ENCODE peak calls at places on chromosomes 3 and 15, in nine cellular contexts. D, H, U, N, F, M, I, X and L are unnamed samples.

GRCh38 chr3:151305778-151306157 is 10.9 kb downstream of the GPR87 start:
- DNase-seq in D (no peak), H (no peak), U (no peak), N (peak), F (no peak), M (no peak), I (no peak), X (no peak), L (peak)

GRCh38 chr3:9422712-9423424 is 25.5 kb downstream of the SETD5 start:
- DNase-seq in D (peak), H (peak), U (peak), N (peak), F (peak), M (peak), I (peak), X (peak), L (peak)

GRCh38 chr3:117473981-117474563 is 764.5 kb downstream of the TUSC7 start:
- DNase-seq in D (no peak), H (no peak), U (no peak), N (no peak), F (no peak), M (no peak), I (no peak), X (no peak), L (no peak)

GRCh38 chr15:65927545-65927944 is 58.3 kb downstream of the RAB11A start:
- DNase-seq in D (no peak), H (no peak), U (no peak), N (no peak), F (no peak), M (no peak), I (no peak), X (no peak), L (no peak)

GRCh38 chr3:27431116-27431515 is 53.1 kb downstream of the SLC4A7 start:
- DNase-seq in D (peak), H (peak), U (peak), N (no peak), F (peak), M (no peak), I (peak), X (no peak), L (peak)

GRCh38 chr3:151282921-151283320 is 4.6 kb upstream of the P2RY14 start:
- DNase-seq in D (peak), H (no peak), U (no peak), N (no peak), F (peak), M (no peak), I (peak), X (no peak), L (peak)

GRCh38 chr3:48039487-48040190 is 23.4 kb upstream of the MAP4 start:
- DNase-seq in D (peak), H (no peak), U (no peak), N (no peak), F (peak), M (no peak), I (peak), X (no peak), L (peak)

GRCh38 chr15:85142324-85142723 is 160.7 kb downstream of the PDE8A start:
- DNase-seq in D (peak), H (no peak), U (peak), N (no peak), F (peak), M (no peak), I (no peak), X (no peak), L (peak)

GRCh38 chr15:90931737-90932659 is at the start of gene HDDC3:
- DNase-seq in D (peak), H (no peak), U (no peak), N (peak), F (peak), M (peak), I (no peak), X (peak), L (peak)

GRCh38 chr3:98750520-98750919 is 12.6 kb upstream of the ST3GAL6 start:
- DNase-seq in D (no peak), H (no peak), U (no peak), N (no peak), F (no peak), M (no peak), I (no peak), X (no peak), L (no peak)

GRCh38 chr3:11074441-11074840 is 79.9 kb upstream of the HRH1 start:
- DNase-seq in D (no peak), H (no peak), U (no peak), N (no peak), F (no peak), M (no peak), I (no peak), X (no peak), L (no peak)

GRCh38 chr3:81967362-81967761 is 205.9 kb upstream of the GBE1 start:
- DNase-seq in D (no peak), H (no peak), U (no peak), N (no peak), F (no peak), M (no peak), I (no peak), X (no peak), L (no peak)

GRCh38 chr15:58475573-58476524 is 44.1 kb downstream of the LIPC start:
- DNase-seq in D (peak), H (peak), U (peak), N (no peak), F (peak), M (no peak), I (no peak), X (no peak), L (peak)

GRCh38 chr15:58040117-58040516 is 25.4 kb downstream of the ALDH1A2 start:
- DNase-seq in D (no peak), H (no peak), U (no peak), N (no peak), F (no peak), M (no peak), I (no peak), X (no peak), L (no peak)

GRCh38 chr15:73264881-73265280 is 103.9 kb downstream of the HCN4 start:
- DNase-seq in D (no peak), H (no peak), U (no peak), N (no peak), F (no peak), M (no peak), I (no peak), X (no peak), L (no peak)

GRCh38 chr3:136068708-136069107 is 103.2 kb downstream of the PPP2R3A start:
- DNase-seq in D (no peak), H (peak), U (peak), N (no peak), F (no peak), M (no peak), I (no peak), X (no peak), L (no peak)

GRCh38 chr3:188266581-188267274 is 112.8 kb downstream of the LPP start:
- DNase-seq in D (peak), H (peak), U (no peak), N (no peak), F (peak), M (no peak), I (no peak), X (peak), L (no peak)

GRCh38 chr3:138945646-138946553 is 1.0 kb downstream of the FOXL2 start:
- DNase-seq in D (peak), H (no peak), U (no peak), N (no peak), F (no peak), M (no peak), I (no peak), X (no peak), L (no peak)

GRCh38 chr15:63551400-63551799 is 45.8 kb upstream of the FBXL22 start:
- DNase-seq in D (peak), H (no peak), U (no peak), N (no peak), F (peak), M (no peak), I (no peak), X (no peak), L (no peak)

GRCh38 chr3:127159547-127159946 is 33.4 kb upstream of the PRR23E start:
- DNase-seq in D (no peak), H (no peak), U (no peak), N (no peak), F (no peak), M (no peak), I (no peak), X (peak), L (no peak)

GRCh38 chr3:56761887-56762605 is 39.7 kb downstream of the ARHGEF3 start:
- DNase-seq in D (peak), H (no peak), U (no peak), N (no peak), F (peak), M (no peak), I (no peak), X (no peak), L (no peak)

GRCh38 chr15:64536244-64536836 is 76.0 kb downstream of the ZNF609 start:
- DNase-seq in D (peak), H (peak), U (peak), N (no peak), F (peak), M (no peak), I (peak), X (no peak), L (peak)

GRCh38 chr3:194766845-194767244 is 81.2 kb downstream of the FAM43A start:
- DNase-seq in D (no peak), H (no peak), U (no peak), N (no peak), F (no peak), M (no peak), I (no peak), X (no peak), L (no peak)

GRCh38 chr3:45223889-45224730 is 2.0 kb downstream of the TMEM158 start:
- DNase-seq in D (peak), H (no peak), U (no peak), N (no peak), F (peak), M (no peak), I (no peak), X (no peak), L (no peak)

GRCh38 chr3:194718069-194718468 is 32.4 kb downstream of the FAM43A start:
- DNase-seq in D (no peak), H (no peak), U (no peak), N (no peak), F (no peak), M (no peak), I (no peak), X (no peak), L (no peak)

GRCh38 chr3:66317750-66318366 is 97.1 kb downstream of the SLC25A26 start:
- DNase-seq in D (no peak), H (no peak), U (no peak), N (no peak), F (no peak), M (no peak), I (no peak), X (no peak), L (no peak)

GRCh38 chr3:186239321-186239720 is 122.7 kb downstream of the DGKG start:
- DNase-seq in D (peak), H (no peak), U (no peak), N (no peak), F (no peak), M (no peak), I (no peak), X (no peak), L (no peak)

GRCh38 chr3:149277338-149277813 is 55.7 kb upstream of the CP start:
- DNase-seq in D (peak), H (no peak), U (peak), N (no peak), F (peak), M (no peak), I (peak), X (no peak), L (peak)

GRCh38 chr3:8741581-8742355 is 8.2 kb downstream of the CAV3 start:
- DNase-seq in D (peak), H (no peak), U (no peak), N (no peak), F (peak), M (no peak), I (peak), X (no peak), L (peak)

GRCh38 chr3:37024092-37024491 is 30.8 kb downstream of the MLH1 start:
- DNase-seq in D (peak), H (no peak), U (no peak), N (no peak), F (peak), M (no peak), I (no peak), X (no peak), L (no peak)

GRCh38 chr3:43764471-43764870 is 73.7 kb downstream of the ABHD5 start:
- DNase-seq in D (no peak), H (no peak), U (no peak), N (no peak), F (no peak), M (no peak), I (no peak), X (no peak), L (no peak)

GRCh38 chr3:100102757-100103156 is 11.5 kb downstream of the FILIP1L start:
- DNase-seq in D (no peak), H (no peak), U (no peak), N (no peak), F (no peak), M (no peak), I (no peak), X (no peak), L (no peak)

GRCh38 chr3:100105536-100105935 is 8.8 kb downstream of the FILIP1L start:
- DNase-seq in D (no peak), H (no peak), U (no peak), N (no peak), F (no peak), M (no peak), I (no peak), X (no peak), L (no peak)

GRCh38 chr3:100104442-100104798 is 9.9 kb downstream of the FILIP1L start:
- DNase-seq in D (no peak), H (no peak), U (no peak), N (no peak), F (no peak), M (no peak), I (no peak), X (no peak), L (no peak)

GRCh38 chr3:100104817-100105413 is 9.4 kb downstream of the FILIP1L start:
- DNase-seq in D (no peak), H (no peak), U (no peak), N (no peak), F (no peak), M (no peak), I (no peak), X (no peak), L (no peak)

DNA sequence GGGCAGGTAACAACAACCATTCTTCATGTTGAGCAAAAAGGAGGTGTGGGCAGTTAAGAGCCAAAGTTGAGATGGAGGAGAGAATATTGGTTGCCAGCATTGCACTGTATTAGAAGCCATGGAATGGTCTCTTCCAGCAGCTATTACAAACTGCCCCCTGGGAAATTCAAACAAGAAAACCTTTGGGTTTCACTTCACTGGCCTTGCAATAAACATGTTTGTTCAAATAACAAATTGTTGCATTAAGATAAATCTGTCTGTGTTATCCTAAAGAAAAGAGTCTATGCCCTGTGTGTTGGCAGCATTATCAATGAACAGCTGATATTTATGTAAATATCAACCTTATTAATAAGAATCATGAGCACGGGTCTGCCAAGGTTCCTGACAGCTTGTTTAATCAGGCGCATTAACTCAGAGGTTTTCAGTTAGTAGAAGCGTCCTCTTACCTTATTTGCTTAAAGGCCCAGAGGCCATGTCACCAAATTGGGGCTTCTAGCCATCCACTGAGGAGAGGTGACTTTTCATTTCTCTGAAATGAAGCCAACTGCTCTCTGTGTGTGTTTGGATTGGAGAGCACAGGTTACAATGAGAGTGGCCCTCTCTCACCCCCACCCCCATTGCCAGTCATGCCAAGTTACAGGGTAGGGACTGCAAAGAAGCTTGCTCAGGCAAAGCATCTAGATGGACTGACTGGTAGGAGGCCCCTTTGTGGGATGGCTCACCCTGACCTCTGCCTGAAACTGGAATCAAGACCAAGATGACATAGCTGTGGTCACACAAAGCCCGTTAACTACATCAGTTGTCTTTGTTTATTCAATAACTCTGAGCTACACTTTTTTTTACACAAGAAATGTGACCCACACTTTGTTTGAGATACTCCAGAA is 10.5 kb downstream of the FILIP1L start:
- DNase-seq in D (peak), H (no peak), U (no peak), N (no peak), F (peak), M (no peak), I (no peak), X (no peak), L (peak)
- H3K4me3 ChIP-seq in D (no peak), H (no peak), U (no peak), N (no peak), F (no peak), M (no peak), I (no peak), X (no peak), L (no peak)

DNA sequence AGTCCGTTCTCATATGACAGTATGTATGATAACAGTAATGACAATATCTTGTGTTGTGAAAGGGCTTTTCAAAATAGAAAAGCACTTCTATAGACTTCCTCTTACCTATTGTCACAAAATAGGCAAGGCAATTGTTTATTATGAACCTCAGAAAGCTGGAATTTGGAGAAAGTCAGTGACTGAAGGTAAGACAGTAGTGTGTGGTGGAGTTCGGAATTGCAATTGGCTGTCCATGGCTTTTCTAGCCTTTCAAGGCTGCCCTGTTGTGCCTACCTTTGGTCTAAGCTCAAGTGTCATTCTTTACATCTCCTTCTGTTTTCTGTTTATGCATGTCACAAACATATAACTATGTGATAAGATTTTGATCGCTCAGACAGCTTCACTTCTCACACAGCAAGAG is 219.3 kb upstream of the NR2E3 start:
- DNase-seq in D (no peak), H (no peak), U (no peak), N (peak), F (no peak), M (no peak), I (no peak), X (no peak), L (no peak)
- TF ChIP-seq CTCF in D (peak), H (no peak), U (no peak), N (no peak), F (no peak), M (no peak), I (peak), X (no peak), L (peak)

GRCh38 chr15:60121845-60122244 is 117.7 kb downstream of the FOXB1 start:
- DNase-seq in D (no peak), H (no peak), U (no peak), N (peak), F (no peak), M (no peak), I (no peak), X (no peak), L (no peak)
- H3K4me3 ChIP-seq in D (no peak), H (no peak), U (no peak), N (no peak), F (no peak), M (no peak), I (no peak), X (no peak), L (no peak)

DNA sequence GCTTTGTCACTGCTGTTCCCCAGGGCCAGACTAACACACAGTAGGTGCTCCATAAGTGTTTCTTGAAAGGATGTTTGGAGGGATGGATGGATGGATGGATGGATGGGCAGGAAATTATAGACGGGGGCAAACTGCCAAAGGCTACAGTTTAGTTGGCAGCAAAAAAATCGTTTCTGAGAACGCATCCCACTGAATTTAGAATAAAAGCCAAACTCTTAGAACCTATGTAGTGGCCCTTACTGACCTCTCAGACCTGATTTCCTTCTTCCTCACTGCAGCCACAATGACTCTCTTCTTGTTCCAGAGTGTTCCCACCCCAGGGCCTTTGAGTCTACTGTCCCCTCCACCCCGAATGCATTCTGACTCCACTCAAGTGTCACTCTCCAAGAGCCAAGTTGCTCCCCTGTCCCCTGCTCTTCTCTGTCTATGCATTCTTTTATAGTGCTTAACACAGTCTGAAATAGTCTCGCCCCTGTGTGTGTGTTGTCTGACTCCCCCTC is 5.2 kb upstream of the GATA2 start:
- DNase-seq in D (no peak), H (no peak), U (no peak), N (no peak), F (no peak), M (no peak), I (no peak), X (peak), L (no peak)
- TF ChIP-seq CTCF in D (no peak), H (no peak), U (no peak), N (no peak), F (no peak), M (no peak), I (no peak), X (no peak), L (no peak)

GRCh38 chr3:95717048-95717447 is 1097.3 kb upstream of the EPHA6 start:
- DNase-seq in D (no peak), H (no peak), U (no peak), N (no peak), F (no peak), M (no peak), I (no peak), X (no peak), L (no peak)
- H3K4me3 ChIP-seq in D (no peak), H (no peak), U (no peak), N (no peak), F (no peak), M (no peak), I (no peak), X (no peak), L (no peak)

GRCh38 chr15:29740692-29741311 is 81.5 kb downstream of the TJP1 start:
- DNase-seq in D (no peak), H (no peak), U (no peak), N (no peak), F (no peak), M (no peak), I (no peak), X (no peak), L (no peak)
- TF ChIP-seq CTCF in D (peak), H (peak), U (no peak), N (no peak), F (peak), M (no peak), I (peak), X (no peak), L (peak)